ENCODE peak calls at places on chromosomes 16 and 17, in seven cellular contexts. F is HCT116, T is H1, H is SK-N-SH, X is GM12878, O is K562, Z is HepG2. V is an unnamed sample.

GRCh38 chr17:17183744-17184143 is 22.4 kb downstream of the PLD6 start:
- DNase-seq in F (no peak), T (no peak), H (no peak), X (no peak), O (no peak), Z (no peak), V (no peak)

GRCh38 chr17:31558748-31559646 is 167.5 kb downstream of the RAB11FIP4 start:
- DNase-seq in F (peak; percentile 42), T (no peak), H (peak; percentile 95), X (no peak), O (peak; percentile 95), Z (peak; percentile 59), V (peak; percentile 91)

GRCh38 chr17:7557825-7558543 is 566 bp upstream of the TNFSF13 start:
- DNase-seq in F (no peak), T (no peak), H (peak; percentile 82), X (no peak), O (no peak), Z (peak; percentile 52), V (peak; percentile 92)

GRCh38 chr16:20939599-20939998 is 39.0 kb downstream of the LYRM1 start:
- DNase-seq in F (no peak), T (no peak), H (no peak), X (no peak), O (no peak), Z (no peak), V (no peak)

GRCh38 chr17:42405963-42406495 is 17.0 kb downstream of the CAVIN1 start:
- DNase-seq in F (no peak), T (no peak), H (peak; percentile 89), X (no peak), O (peak; percentile 67), Z (peak; percentile 63), V (peak; percentile 82)

GRCh38 chr17:9009737-9010136 is 11.6 kb upstream of the NTN1 start:
- DNase-seq in F (no peak), T (no peak), H (no peak), X (no peak), O (no peak), Z (no peak), V (no peak)

GRCh38 chr16:51153275-51153991 is 2.4 kb upstream of the SALL1 start:
- DNase-seq in F (no peak), T (no peak), H (peak; percentile 35), X (no peak), O (no peak), Z (no peak), V (no peak)

GRCh38 chr17:79141578-79142338 is 67.1 kb downstream of the ENGASE start:
- DNase-seq in F (no peak), T (no peak), H (no peak), X (no peak), O (no peak), Z (no peak), V (no peak)

GRCh38 chr16:22813946-22814325 is at the start of gene HS3ST2:
- DNase-seq in F (no peak), T (peak; percentile 36), H (peak; percentile 90), X (no peak), O (no peak), Z (no peak), V (no peak)

GRCh38 chr17:68606451-68607307 is 5.5 kb upstream of the FAM20A start:
- DNase-seq in F (no peak), T (no peak), H (no peak), X (no peak), O (no peak), Z (peak; percentile 65), V (no peak)

GRCh38 chr17:20302191-20302917 is 165.0 kb downstream of the LGALS9B start:
- DNase-seq in F (no peak), T (no peak), H (no peak), X (no peak), O (no peak), Z (no peak), V (no peak)

GRCh38 chr16:64626771-64627170 is 495.1 kb downstream of the CDH11 start:
- DNase-seq in F (no peak), T (no peak), H (no peak), X (no peak), O (no peak), Z (no peak), V (no peak)

GRCh38 chr17:34633351-34633750 is 54.0 kb downstream of the TMEM132E start:
- DNase-seq in F (no peak), T (no peak), H (no peak), X (no peak), O (no peak), Z (no peak), V (peak; percentile 25)

GRCh38 chr17:50107790-50108414 is 12.8 kb downstream of the PDK2 start:
- DNase-seq in F (no peak), T (no peak), H (no peak), X (no peak), O (no peak), Z (no peak), V (no peak)

GRCh38 chr16:22638393-22639206 is 127.9 kb downstream of the NPIPB5 start:
- DNase-seq in F (no peak), T (no peak), H (no peak), X (no peak), O (no peak), Z (no peak), V (no peak)

GRCh38 chr17:62800580-62800979 is 7.5 kb downstream of the MARCHF10 start:
- DNase-seq in F (no peak), T (no peak), H (no peak), X (no peak), O (no peak), Z (no peak), V (peak; percentile 85)

GRCh38 chr17:39755550-39756375 is 18.0 kb downstream of the GRB7 start:
- DNase-seq in F (no peak), T (no peak), H (no peak), X (peak; percentile 84), O (no peak), Z (peak; percentile 23), V (no peak)

GRCh38 chr16:89923640-89924297 is 627 bp downstream of the TUBB3 start:
- DNase-seq in F (no peak), T (no peak), H (peak; percentile 61), X (no peak), O (no peak), Z (peak; percentile 56), V (no peak)

GRCh38 chr17:77829871-77830799 is 128.4 kb upstream of the TNRC6C start:
- DNase-seq in F (no peak), T (no peak), H (peak; percentile 47), X (no peak), O (peak; percentile 50), Z (no peak), V (no peak)

GRCh38 chr17:63993368-63993990 is 4.7 kb upstream of the PRR29 start:
- DNase-seq in F (no peak), T (no peak), H (peak; percentile 19), X (no peak), O (no peak), Z (no peak), V (no peak)

GRCh38 chr17:14464741-14465140 is 163.9 kb downstream of the HS3ST3B1 start:
- DNase-seq in F (no peak), T (no peak), H (no peak), X (no peak), O (no peak), Z (no peak), V (no peak)

GRCh38 chr16:87853411-87854052 is 15.8 kb downstream of the SLC7A5 start:
- DNase-seq in F (peak; percentile 79), T (peak; percentile 65), H (peak; percentile 90), X (peak; percentile 57), O (peak; percentile 90), Z (peak; percentile 89), V (peak; percentile 97)

DNA sequence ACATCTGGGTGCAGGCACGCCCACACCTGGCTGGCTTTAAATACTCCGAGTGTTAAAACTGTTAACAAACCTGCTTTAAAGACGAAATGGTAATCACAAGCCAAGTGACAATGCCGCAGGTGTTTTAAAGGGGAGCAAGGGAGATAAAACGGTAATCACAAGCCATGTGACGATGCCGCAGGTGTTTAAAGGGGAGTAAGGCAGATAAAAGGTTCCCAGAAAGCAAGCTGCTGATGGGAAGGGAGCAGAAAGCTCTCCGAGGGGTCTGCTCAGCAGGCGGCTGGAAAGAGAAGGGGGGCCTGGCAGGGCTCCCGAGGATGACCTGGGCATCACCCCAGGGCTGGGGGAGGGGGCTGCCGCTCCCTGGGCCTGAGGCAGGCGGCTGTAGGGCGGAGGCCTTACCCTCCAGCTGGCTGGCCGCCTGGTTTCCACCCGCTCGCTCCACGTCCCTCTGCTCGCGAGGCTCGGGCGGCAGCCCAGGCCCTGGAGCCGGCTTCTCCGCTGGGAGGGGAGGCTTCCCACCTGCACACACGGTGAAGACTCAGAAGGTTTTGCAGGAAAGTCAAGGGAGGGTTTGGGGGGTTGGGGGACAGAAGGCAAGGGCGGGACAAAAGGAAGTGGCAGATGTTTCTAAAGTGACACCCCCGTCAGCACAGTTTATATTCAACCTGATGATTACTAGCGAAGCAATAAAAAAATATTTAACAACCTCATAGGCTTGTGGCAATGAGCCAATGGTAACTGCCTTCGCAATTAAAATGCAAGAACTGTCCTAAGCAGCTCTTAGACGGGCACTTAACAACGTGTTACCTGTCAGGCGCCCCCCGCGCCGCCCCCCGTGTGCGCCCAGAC is 12.2 kb downstream of the NDUFAF8 start:
- DNase-seq in F (no peak), T (no peak), H (no peak), X (no peak), O (no peak), Z (no peak), V (no peak)
- TF ChIP-seq JUND in F (no peak), T (no peak), H (no peak), X (no peak), O (no peak), Z (no peak), V (no peak)

GRCh38 chr16:82704369-82704768 is 77.6 kb downstream of the CDH13 start:
- DNase-seq in F (no peak), T (no peak), H (no peak), X (no peak), O (no peak), Z (no peak), V (no peak)
- TF ChIP-seq JUND in F (no peak), T (no peak), H (no peak), X (no peak), O (no peak), Z (no peak), V (no peak)

DNA sequence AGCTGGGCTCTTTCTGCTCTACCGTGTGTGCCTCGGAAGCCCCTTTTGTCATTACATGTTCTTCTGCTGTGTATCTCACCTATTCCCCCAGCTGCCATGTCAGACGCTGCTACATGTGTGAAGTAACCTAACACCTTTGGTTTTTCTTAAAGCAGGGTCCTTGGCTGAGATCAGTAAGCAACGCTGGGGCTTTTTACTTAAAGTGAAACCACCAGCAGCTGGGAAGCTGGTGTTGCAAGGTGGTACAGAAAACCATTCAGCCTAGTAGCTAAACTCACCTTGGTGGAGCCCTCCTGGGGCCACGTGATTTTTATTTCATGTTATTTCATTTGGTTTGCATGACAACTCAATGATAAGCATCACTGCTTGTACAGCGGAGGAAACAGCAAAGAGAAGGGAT is 62.6 kb downstream of the PLCG2 start:
- DNase-seq in F (no peak), T (no peak), H (no peak), X (peak; percentile 63), O (no peak), Z (no peak), V (no peak)
- TF ChIP-seq JUND in F (no peak), T (no peak), H (no peak), X (no peak), O (no peak), Z (no peak), V (no peak)

GRCh38 chr17:53472586-53472985 is 350.1 kb upstream of the KIF2B start:
- DNase-seq in F (no peak), T (no peak), H (no peak), X (no peak), O (no peak), Z (no peak), V (no peak)

GRCh38 chr17:53466733-53467132 is 356.0 kb upstream of the KIF2B start:
- DNase-seq in F (no peak), T (no peak), H (no peak), X (no peak), O (no peak), Z (no peak), V (no peak)

GRCh38 chr17:53470626-53471025 is 352.1 kb upstream of the KIF2B start:
- DNase-seq in F (no peak), T (no peak), H (no peak), X (no peak), O (no peak), Z (no peak), V (no peak)
- TF ChIP-seq JUND in F (no peak), T (no peak), H (no peak), X (no peak), O (no peak), Z (no peak), V (no peak)

V was measured in T47D.